ENCODE peak calls at places on chromosomes 13 and 19, in four cellular contexts. C, D, U and A are unnamed samples.

GRCh38 chr13:99214232-99214631 is 13.6 kb downstream of the UBAC2 start:
- DNase-seq in C (no peak), D (no peak), U (no peak), A (no peak)

GRCh38 chr13:20291675-20292074 is 59.6 kb upstream of the GJB6 start:
- DNase-seq in C (no peak), D (no peak), U (no peak), A (no peak)

GRCh38 chr19:17049711-17050280 is 23.2 kb upstream of the CPAMD8 start:
- DNase-seq in C (no peak), D (peak; percentile 73), U (no peak), A (no peak)

GRCh38 chr13:45623516-45624090 is 8.1 kb upstream of the ERICH6B start:
- DNase-seq in C (no peak), D (peak; percentile 16), U (no peak), A (peak; percentile 48)

GRCh38 chr13:97574926-97575325 is 141.0 kb downstream of the RAP2A start:
- DNase-seq in C (peak; percentile 48), D (peak; percentile 52), U (peak; percentile 72), A (peak; percentile 89)

GRCh38 chr13:78631077-78631476 is 27.7 kb upstream of the POU4F1 start:
- DNase-seq in C (no peak), D (no peak), U (no peak), A (no peak)

GRCh38 chr13:35672611-35673010 is 196.1 kb upstream of the MAB21L1 start:
- DNase-seq in C (no peak), D (peak; percentile 10), U (no peak), A (no peak)

GRCh38 chr13:101757446-101758039 is 305.1 kb downstream of the ITGBL1 start:
- DNase-seq in C (no peak), D (peak; percentile 50), U (no peak), A (peak; percentile 54)

GRCh38 chr13:66128692-66129269 is 1101.4 kb downstream of the PCDH9 start:
- DNase-seq in C (no peak), D (no peak), U (no peak), A (no peak)

GRCh38 chr19:21023901-21024300 is 3.4 kb downstream of the ZNF430 start:
- DNase-seq in C (no peak), D (peak; percentile 65), U (no peak), A (no peak)

GRCh38 chr13:50261502-50261901 is 246.3 kb downstream of the KCNRG start:
- DNase-seq in C (no peak), D (no peak), U (no peak), A (no peak)

GRCh38 chr13:50255639-50256038 is 240.4 kb downstream of the KCNRG start:
- DNase-seq in C (no peak), D (no peak), U (no peak), A (no peak)

GRCh38 chr13:50257646-50258045 is 242.4 kb downstream of the KCNRG start:
- DNase-seq in C (no peak), D (no peak), U (no peak), A (no peak)
- H4K5ac ChIP-seq in C (no peak overlapping the region), D (no peak overlapping the region), U (no peak overlapping the region), A (no peak overlapping the region)

GRCh38 chr19:39128511-39129079 is 3.0 kb downstream of the PAK4 start:
- DNase-seq in C (no peak), D (no peak), U (no peak), A (no peak)
- H3K4me1 ChIP-seq in C (peaks cover 16% of the 10 kb centered on the region), D (peaks cover 10% of the 10 kb centered on the region), U (peaks cover 3% of the 10 kb centered on the region), A (peaks cover 13% of the 10 kb centered on the region)

DNA sequence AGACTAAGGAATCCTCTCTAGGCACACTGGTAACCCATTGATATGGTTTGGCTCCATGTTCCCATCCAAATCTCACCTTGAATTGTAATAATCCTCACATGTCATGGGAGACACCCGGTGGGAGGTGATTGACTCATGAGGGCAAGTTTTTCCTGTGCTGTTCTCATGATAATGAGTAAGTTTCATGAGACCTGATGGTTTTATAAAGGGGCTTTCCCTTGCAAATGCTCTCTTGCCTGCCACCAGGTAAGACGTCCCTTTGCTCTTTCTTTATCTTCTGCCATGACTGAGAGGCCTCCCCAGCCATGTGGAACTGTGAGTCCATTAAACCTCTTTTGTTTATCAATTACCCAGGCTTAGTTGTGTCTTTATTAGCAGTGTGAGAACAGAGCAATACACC is 81.4 kb upstream of the GPC6 start:
- DNase-seq in C (no peak), D (no peak), U (peak; percentile 32), A (no peak)
- H4K5ac ChIP-seq in C (no peak overlapping the region), D (no peak overlapping the region), U (no peak overlapping the region), A (no peak overlapping the region)

GRCh38 chr19:2812414-2813234 is 7.0 kb upstream of the ZNF554 start:
- DNase-seq in C (no peak), D (no peak), U (no peak), A (no peak)
- H3K4me1 ChIP-seq in C (no peaks in the 10 kb centered on the region), D (no peaks in the 10 kb centered on the region), U (no peaks in the 10 kb centered on the region), A (no peaks in the 10 kb centered on the region)

DNA sequence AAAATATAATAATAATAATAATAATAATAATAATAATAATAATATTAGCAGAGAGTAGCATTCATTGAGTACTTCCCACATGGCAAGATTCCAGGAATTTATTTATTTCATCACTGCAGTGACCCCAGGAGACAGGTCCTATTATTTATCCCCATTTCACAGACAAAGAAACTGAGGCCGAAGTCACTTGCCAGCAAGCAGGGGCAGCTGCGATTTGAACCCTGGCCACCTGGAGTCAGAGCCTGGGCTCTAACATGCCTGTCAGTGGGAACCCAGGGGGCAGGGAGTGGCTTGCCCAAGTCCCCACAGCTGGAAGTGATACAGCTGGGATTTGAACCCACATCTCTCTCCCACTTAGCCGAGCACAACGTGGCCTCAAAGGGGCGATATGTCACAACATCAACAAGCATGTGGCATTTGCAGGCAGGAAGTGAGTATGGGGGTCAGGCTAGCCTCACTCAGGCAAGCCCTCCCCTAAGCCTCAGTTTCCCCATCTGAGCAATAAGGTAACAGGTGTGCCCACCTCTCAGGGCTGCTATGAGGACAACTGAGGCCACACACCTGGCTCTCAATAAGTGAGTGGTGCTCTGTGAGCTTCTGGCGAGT is 2.9 kb downstream of the SHFL start:
- DNase-seq in C (no peak), D (no peak), U (no peak), A (no peak)
- H4K5ac ChIP-seq in C (no peak overlapping the region), D (no peak overlapping the region), U (no peak overlapping the region), A (no peak overlapping the region)

GRCh38 chr19:42074513-42075363 is 1.2 kb upstream of the ZNF574 start:
- DNase-seq in C (peak; percentile 56), D (no peak), U (no peak), A (no peak)
- H3K4me1 ChIP-seq in C (peaks cover 7% of the 10 kb centered on the region), D (peaks cover 9% of the 10 kb centered on the region), U (peaks cover 2% of the 10 kb centered on the region), A (peaks cover 4% of the 10 kb centered on the region)

GRCh38 chr19:495440-496332 is 600 bp upstream of the MADCAM1 start:
- DNase-seq in C (peak; percentile 98), D (peak; percentile 39), U (peak; percentile 86), A (peak; percentile 78)
- H4K5ac ChIP-seq in C (peak overlapping the region; percentile 39), D (no peak overlapping the region), U (no peak overlapping the region), A (no peak overlapping the region)